ENCODE peak calls at places on chromosomes 5 and 9, in nine cellular contexts. B is suprapubic skin, H is GM20000, A is kidney epithelial cell, T is keratinocyte, E is hepatocyte, Y is body of pancreas, J is stomach, D is cardiac fibroblast. V is an unnamed sample.

GRCh38 chr5:77761606-77762005 is 14.5 kb downstream of the TBCA start:
- DNase-seq in B (no peak), H (no peak), A (no peak), T (no peak), E (no peak), Y (no peak), J (no peak), D (no peak), V (no peak)

GRCh38 chr5:109767997-109768396 is 78.3 kb downstream of the MAN2A1 start:
- DNase-seq in B (no peak), H (no peak), A (no peak), T (no peak), E (no peak), Y (no peak), J (no peak), D (no peak), V (no peak)

GRCh38 chr5:124414973-124415372 is 331.5 kb downstream of the ZNF608 start:
- DNase-seq in B (no peak), H (no peak), A (no peak), T (no peak), E (no peak), Y (no peak), J (no peak), D (no peak), V (no peak)

GRCh38 chr9:129739432-129739831 is 13.4 kb downstream of the PTGES start:
- DNase-seq in B (no peak), H (no peak), A (no peak), T (no peak), E (no peak), Y (no peak), J (no peak), D (no peak), V (no peak)

GRCh38 chr9:122138560-122139268 is 20.9 kb downstream of the NDUFA8 start:
- DNase-seq in B (no peak), H (no peak), A (no peak), T (no peak), E (no peak), Y (no peak), J (no peak), D (no peak), V (no peak)

GRCh38 chr5:176700239-176700847 is 53.1 kb downstream of the TSPAN17 start:
- DNase-seq in B (no peak), H (no peak), A (no peak), T (no peak), E (no peak), Y (no peak), J (no peak), D (no peak), V (peak)

GRCh38 chr5:78953092-78953800 is 31.9 kb downstream of the ARSB start:
- DNase-seq in B (no peak), H (peak), A (no peak), T (peak), E (no peak), Y (no peak), J (no peak), D (no peak), V (no peak)

GRCh38 chr9:108618906-108619550 is 236.8 kb downstream of the ACTL7B start:
- DNase-seq in B (no peak), H (no peak), A (no peak), T (no peak), E (no peak), Y (no peak), J (no peak), D (no peak), V (no peak)

GRCh38 chr9:27542519-27542918 is 12.9 kb upstream of the MOB3B start:
- DNase-seq in B (no peak), H (no peak), A (no peak), T (no peak), E (no peak), Y (no peak), J (no peak), D (peak), V (no peak)

GRCh38 chr9:131732061-131732526 is 7.8 kb downstream of the RAPGEF1 start:
- DNase-seq in B (no peak), H (no peak), A (no peak), T (peak), E (no peak), Y (no peak), J (no peak), D (peak), V (no peak)

GRCh38 chr9:74555625-74556024 is 58.5 kb downstream of the RORB start:
- DNase-seq in B (no peak), H (no peak), A (no peak), T (no peak), E (no peak), Y (peak), J (no peak), D (no peak), V (no peak)

GRCh38 chr5:142602720-142603245 is 83.1 kb downstream of the FGF1 start:
- DNase-seq in B (no peak), H (no peak), A (no peak), T (no peak), E (no peak), Y (no peak), J (no peak), D (no peak), V (no peak)

GRCh38 chr9:133633681-133633990 is 2.5 kb upstream of the DBH start:
- DNase-seq in B (no peak), H (no peak), A (no peak), T (no peak), E (no peak), Y (no peak), J (no peak), D (no peak), V (no peak)

GRCh38 chr5:1946122-1946677 is 63.5 kb upstream of the IRX4 start:
- DNase-seq in B (no peak), H (no peak), A (no peak), T (no peak), E (no peak), Y (no peak), J (no peak), D (no peak), V (no peak)

GRCh38 chr5:79076819-79077218 is 7.3 kb downstream of the BHMT2 start:
- DNase-seq in B (no peak), H (no peak), A (no peak), T (no peak), E (no peak), Y (no peak), J (no peak), D (no peak), V (no peak)

GRCh38 chr5:141223112-141223783 is at the start of gene PCDHB14:
- DNase-seq in B (no peak), H (no peak), A (no peak), T (no peak), E (peak), Y (no peak), J (no peak), D (peak), V (no peak)

GRCh38 chr5:17282283-17283120 is 65.1 kb downstream of the BASP1 start:
- DNase-seq in B (no peak), H (peak), A (no peak), T (no peak), E (no peak), Y (no peak), J (no peak), D (no peak), V (no peak)

GRCh38 chr5:115963566-115963965 is 1.3 kb downstream of the LVRN start:
- DNase-seq in B (no peak), H (no peak), A (no peak), T (no peak), E (no peak), Y (no peak), J (no peak), D (no peak), V (no peak)
- TF ChIP-seq CTCF in B (no peak), H (no peak), A (no peak), T (no peak), E (no peak), Y (no peak), J (no peak), D (no peak), V (no peak)

DNA sequence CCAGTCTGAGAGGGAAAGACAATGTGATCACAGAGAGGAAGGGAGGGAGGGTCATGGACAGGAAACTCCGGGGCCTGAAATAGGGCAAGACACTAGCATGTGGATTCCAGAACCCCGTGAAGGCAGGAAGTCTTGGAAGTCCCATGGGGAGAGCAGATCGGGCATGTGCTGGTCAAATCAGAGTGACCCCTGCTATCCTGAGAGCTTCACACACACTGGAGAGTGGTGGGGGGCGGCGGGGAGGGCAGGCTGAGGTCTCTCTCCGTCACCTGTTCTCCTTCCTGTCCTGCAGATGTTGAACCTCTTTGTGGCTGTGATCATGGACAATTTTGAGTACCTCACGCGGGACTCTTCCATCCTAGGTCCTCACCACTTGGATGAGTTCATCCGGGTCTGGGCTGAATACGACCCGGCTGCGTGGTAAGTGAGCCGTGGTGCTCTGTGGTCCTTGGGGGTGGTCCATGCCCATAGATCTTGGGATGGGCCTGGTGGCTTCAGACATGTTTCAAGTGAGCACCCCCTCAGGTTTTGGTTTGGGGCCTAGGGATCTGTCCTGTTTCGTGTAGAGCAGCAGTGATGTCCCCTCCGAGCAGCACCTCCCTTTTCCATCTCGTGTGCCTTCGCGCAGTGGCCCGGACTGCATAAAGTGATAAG is 218.7 kb downstream of the CACNA1B start:
- DNase-seq in B (no peak), H (peak), A (no peak), T (no peak), E (no peak), Y (no peak), J (peak), D (no peak), V (no peak)
- TF ChIP-seq CTCF in B (no peak), H (no peak), A (no peak), T (no peak), E (no peak), Y (no peak), J (no peak), D (no peak), V (no peak)

GRCh38 chr5:94025788-94026473 is 284.5 kb upstream of the POU5F2 start:
- DNase-seq in B (no peak), H (no peak), A (no peak), T (no peak), E (peak), Y (no peak), J (no peak), D (no peak), V (no peak)
- TF ChIP-seq CTCF in B (no peak), H (no peak), A (no peak), T (no peak), E (peak), Y (no peak), J (no peak), D (no peak), V (no peak)

GRCh38 chr5:173010547-173011464 is 27.2 kb downstream of the ATP6V0E1 start:
- DNase-seq in B (no peak), H (no peak), A (no peak), T (no peak), E (peak), Y (peak), J (peak), D (peak), V (no peak)
- TF ChIP-seq CTCF in B (no peak), H (no peak), A (peak), T (no peak), E (peak), Y (peak), J (no peak), D (peak), V (no peak)

GRCh38 chr5:65925601-65926275 is 637 bp upstream of the ERBIN start:
- DNase-seq in B (no peak), H (peak), A (no peak), T (peak), E (peak), Y (peak), J (peak), D (peak), V (no peak)
- TF ChIP-seq CTCF in B (peak), H (peak), A (peak), T (peak), E (peak), Y (peak), J (peak), D (peak), V (peak)

GRCh38 chr9:95379630-95380029 is 62.1 kb upstream of the FANCC start:
- DNase-seq in B (no peak), H (no peak), A (no peak), T (no peak), E (no peak), Y (no peak), J (no peak), D (no peak), V (no peak)
- TF ChIP-seq CTCF in B (no peak), H (no peak), A (no peak), T (no peak), E (no peak), Y (no peak), J (no peak), D (no peak), V (peak)

DNA sequence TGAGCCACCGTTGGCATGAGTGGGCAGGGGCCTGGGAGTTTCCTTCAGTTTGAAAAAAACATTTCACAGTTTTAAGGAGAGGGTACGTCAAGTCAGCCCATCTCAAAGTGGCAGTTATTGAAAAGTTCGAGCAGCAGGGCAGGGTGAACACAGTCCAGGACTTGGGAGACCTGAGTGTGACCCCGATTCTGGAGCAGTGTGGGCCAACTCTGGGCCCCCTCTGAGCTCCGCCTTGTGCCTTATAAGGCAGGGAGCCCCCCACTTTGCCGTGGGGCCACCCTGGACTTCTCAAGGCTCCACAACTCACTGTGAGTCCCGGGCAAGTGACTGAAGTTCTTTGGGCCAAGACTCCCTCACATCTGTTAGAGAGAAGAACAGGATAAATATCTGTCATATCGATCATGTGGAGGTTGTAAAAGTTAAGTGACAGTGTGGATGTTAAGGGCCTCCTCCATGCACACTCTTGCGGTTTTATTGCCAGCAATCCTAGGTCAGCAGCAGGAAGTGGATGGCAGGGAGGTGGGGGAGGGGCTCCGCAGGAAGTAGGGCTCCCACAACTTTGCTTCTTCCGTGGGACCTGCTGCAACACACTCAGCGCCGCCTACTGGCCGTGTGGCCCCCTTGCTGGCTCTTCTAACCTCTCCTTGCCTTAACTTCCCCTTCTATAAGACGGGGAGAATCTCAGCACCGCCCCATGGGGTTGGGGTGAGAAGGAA is 38.4 kb downstream of the HRH2 start:
- DNase-seq in B (peak), H (peak), A (no peak), T (no peak), E (peak), Y (peak), J (peak), D (peak), V (no peak)
- TF ChIP-seq CTCF in B (peak), H (peak), A (peak), T (peak), E (peak), Y (peak), J (peak), D (no peak), V (peak)

V was measured in D721Med.